ENCODE peak calls at places on chromosomes 12 and 14, in eight cellular contexts. H is left lung; N is B cell; D is endothelial cell of umbilical vein; G is CD4-positive, alpha-beta T cell; Y is AG04450; X is kidney epithelial cell; K is PC-9. P is an unnamed sample.

GRCh38 chr14:56487090-56487667 is 92.4 kb upstream of the TMEM260 start:
- DNase-seq in H (no peak), N (no peak), D (peak; percentile 47), G (no peak), Y (no peak), X (no peak), K (no peak), P (no peak)

GRCh38 chr12:30989754-30990153 is 63.2 kb downstream of the TSPAN11 start:
- DNase-seq in H (no peak), N (no peak), D (peak; percentile 8), G (no peak), Y (no peak), X (no peak), K (peak; percentile 66), P (peak; percentile 90)

GRCh38 chr12:51593539-51593938 is 2.5 kb downstream of the SCN8A start:
- DNase-seq in H (no peak), N (peak; percentile 42), D (peak; percentile 61), G (no peak), Y (peak; percentile 43), X (peak; percentile 32), K (peak; percentile 15), P (no peak)

GRCh38 chr14:86973177-86973576 is 1019.8 kb downstream of the GALC start:
- DNase-seq in H (no peak), N (no peak), D (no peak), G (no peak), Y (no peak), X (no peak), K (no peak), P (no peak)

GRCh38 chr14:104526723-104527645 is 52.6 kb upstream of the C14orf180 start:
- DNase-seq in H (no peak), N (no peak), D (no peak), G (no peak), Y (no peak), X (no peak), K (no peak), P (no peak)

GRCh38 chr14:90720336-90720735 is 95.9 kb downstream of the TTC7B start:
- DNase-seq in H (no peak), N (no peak), D (no peak), G (no peak), Y (no peak), X (no peak), K (no peak), P (no peak)

GRCh38 chr12:99983721-99984258 is 946 bp downstream of the ANKS1B start:
- DNase-seq in H (no peak), N (no peak), D (peak; percentile 2), G (no peak), Y (no peak), X (no peak), K (no peak), P (no peak)

GRCh38 chr14:50964683-50965390 is 20.6 kb upstream of the PYGL start:
- DNase-seq in H (no peak), N (no peak), D (peak; percentile 96), G (no peak), Y (peak; percentile 96), X (peak; percentile 83), K (peak; percentile 65), P (no peak)

GRCh38 chr12:124504273-124505000 is 63.0 kb downstream of the NCOR2 start:
- DNase-seq in H (no peak), N (no peak), D (no peak), G (no peak), Y (no peak), X (no peak), K (no peak), P (no peak)

GRCh38 chr12:124507188-124508109 is 60.0 kb downstream of the NCOR2 start:
- DNase-seq in H (no peak), N (no peak), D (no peak), G (no peak), Y (no peak), X (no peak), K (no peak), P (no peak)

GRCh38 chr12:124506832-124507153 is 60.6 kb downstream of the NCOR2 start:
- DNase-seq in H (peak; percentile 80), N (no peak), D (no peak), G (no peak), Y (no peak), X (no peak), K (no peak), P (no peak)

GRCh38 chr12:124505001-124505818 is 62.2 kb downstream of the NCOR2 start:
- DNase-seq in H (no peak), N (no peak), D (no peak), G (no peak), Y (no peak), X (no peak), K (no peak), P (no peak)

GRCh38 chr12:124506145-124506831 is 61.1 kb downstream of the NCOR2 start:
- DNase-seq in H (peak; percentile 93), N (no peak), D (peak; percentile 75), G (no peak), Y (no peak), X (no peak), K (no peak), P (no peak)
- TF ChIP-seq CTCF in H (no peak), N (no peak), D (no peak), G (no peak), Y (no peak), X (peak; percentile 8), K (no peak), P (no peak)

GRCh38 chr12:48160807-48161206 is 3.5 kb upstream of the ASB8 start:
- DNase-seq in H (no peak), N (no peak), D (peak; percentile 73), G (no peak), Y (no peak), X (no peak), K (no peak), P (no peak)

GRCh38 chr12:48159976-48160525 is 2.7 kb upstream of the ASB8 start:
- DNase-seq in H (no peak), N (no peak), D (no peak), G (no peak), Y (no peak), X (no peak), K (no peak), P (no peak)

GRCh38 chr12:48156648-48157015 is 683 bp downstream of the ASB8 start:
- DNase-seq in H (no peak), N (no peak), D (no peak), G (no peak), Y (no peak), X (no peak), K (no peak), P (no peak)

GRCh38 chr12:48157889-48158370 is 615 bp upstream of the ASB8 start:
- DNase-seq in H (no peak), N (peak; percentile 11), D (no peak), G (no peak), Y (no peak), X (no peak), K (no peak), P (no peak)

DNA sequence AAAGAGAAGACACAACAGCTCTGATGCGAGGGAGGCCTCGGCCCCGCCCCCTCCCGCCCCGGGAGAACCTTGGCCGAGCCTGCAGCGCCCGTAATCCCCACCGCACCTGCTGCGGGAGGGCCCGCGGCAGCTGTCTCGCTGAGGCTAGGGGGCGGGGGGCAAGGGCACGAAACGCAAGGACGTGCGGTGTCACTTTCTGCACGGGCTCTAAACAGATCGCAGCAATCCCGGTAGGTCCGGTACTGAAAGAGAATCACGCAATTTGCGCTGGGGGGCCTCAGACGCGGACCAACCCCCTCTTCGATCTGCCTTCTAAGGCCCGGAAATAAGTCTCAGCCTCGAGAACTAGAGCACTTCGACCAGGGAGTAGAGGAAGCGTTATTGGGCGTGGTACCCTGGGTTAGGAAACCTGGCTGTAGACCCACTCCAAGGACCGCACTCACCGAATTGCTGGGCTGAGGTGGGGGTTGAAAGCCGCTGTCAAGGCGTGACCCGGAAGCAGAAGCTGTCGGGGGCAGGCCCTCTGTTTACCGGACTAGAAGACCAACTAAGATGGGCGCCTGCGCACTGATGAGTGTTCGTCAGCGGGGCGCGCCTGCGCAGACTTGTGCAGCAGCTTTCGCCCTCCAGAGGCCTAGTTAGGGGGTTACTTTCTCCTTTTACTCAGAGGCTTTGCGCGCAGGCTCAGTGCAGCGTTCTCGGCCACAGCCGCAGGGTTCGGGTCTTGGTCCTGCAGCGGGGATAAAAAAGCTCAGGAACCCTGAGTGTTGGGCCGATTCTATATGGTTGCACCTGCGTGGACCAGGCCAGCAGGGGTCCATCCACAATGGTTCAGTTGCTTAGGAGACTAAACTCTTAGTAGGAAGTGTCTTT is at the start of gene ASB8:
- DNase-seq in H (peak; percentile 99), N (peak; percentile 99), D (peak; percentile 99), G (peak; percentile 99), Y (peak; percentile 96), X (peak; percentile 93), K (peak; percentile 97), P (peak; percentile 37)
- TF ChIP-seq CTCF in H (peak; percentile 53), N (peak; percentile 64), D (peak; percentile 54), G (peak; percentile 48), Y (peak; percentile 49), X (peak; percentile 55), K (peak; percentile 52), P (peak; percentile 34)

DNA sequence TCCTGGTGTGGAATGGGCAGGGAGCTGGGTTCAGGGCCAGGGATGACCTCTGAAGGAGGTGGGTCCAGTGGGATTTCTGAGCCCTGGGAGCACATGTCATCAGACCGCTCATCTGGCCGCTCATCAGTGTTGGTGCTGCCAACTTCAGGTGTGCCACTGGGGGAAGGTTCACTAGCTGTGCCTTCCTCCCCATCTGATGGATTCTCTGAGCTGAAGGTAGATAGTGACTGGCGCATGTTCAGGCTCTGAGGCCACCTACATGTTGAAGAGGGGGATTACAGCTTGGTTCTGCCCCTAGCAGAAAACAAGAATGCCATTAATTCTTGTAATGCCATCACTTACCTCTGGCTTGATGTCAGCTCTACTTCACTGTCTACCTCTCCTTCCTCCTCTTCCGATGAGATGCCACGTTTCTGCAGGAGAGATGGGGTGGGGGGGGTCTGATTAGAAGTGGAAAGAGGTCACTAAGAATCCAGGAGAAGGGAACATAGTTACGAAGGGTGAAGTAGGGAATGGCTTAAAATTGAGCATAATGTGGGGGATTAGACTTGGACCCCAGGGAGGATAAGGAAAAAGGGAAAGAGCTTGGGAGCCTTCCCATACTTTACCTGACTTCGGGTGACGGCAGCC is 17.2 kb downstream of the MAP3K12 start:
- DNase-seq in H (no peak), N (no peak), D (no peak), G (no peak), Y (no peak), X (no peak), K (no peak), P (no peak)
- TF ChIP-seq CTCF in H (no peak), N (peak; percentile 39), D (peak; percentile 18), G (no peak), Y (peak; percentile 31), X (peak; percentile 34), K (peak; percentile 41), P (no peak)

GRCh38 chr14:64704743-64705405 is 650 bp downstream of the PLEKHG3 start:
- DNase-seq in H (peak; percentile 90), N (no peak), D (no peak), G (no peak), Y (no peak), X (no peak), K (no peak), P (peak; percentile 40)

GRCh38 chr14:64707661-64708060 is 3.4 kb downstream of the PLEKHG3 start:
- DNase-seq in H (no peak), N (no peak), D (no peak), G (no peak), Y (peak; percentile 53), X (peak; percentile 88), K (no peak), P (no peak)

GRCh38 chr14:64705406-64706118 is 1.3 kb downstream of the PLEKHG3 start:
- DNase-seq in H (no peak), N (no peak), D (no peak), G (no peak), Y (no peak), X (no peak), K (no peak), P (no peak)

GRCh38 chr14:64706552-64707193 is 2.4 kb downstream of the PLEKHG3 start:
- DNase-seq in H (peak; percentile 73), N (no peak), D (no peak), G (no peak), Y (no peak), X (no peak), K (no peak), P (no peak)

GRCh38 chr14:64706119-64706465 is 1.9 kb downstream of the PLEKHG3 start:
- DNase-seq in H (no peak), N (no peak), D (no peak), G (no peak), Y (no peak), X (no peak), K (no peak), P (no peak)
- TF ChIP-seq CTCF in H (no peak), N (no peak), D (no peak), G (no peak), Y (no peak), X (no peak), K (no peak), P (no peak)

P was measured in D721Med.